ENCODE peak calls at places on chromosome 16, in six cellular contexts. X is colonic mucosa, V is cardiac muscle cell, F is Panc1, O is heart left ventricle, S is left ventricle myocardium inferior. B is an unnamed sample.

GRCh38 chr16:84593825-84594724 is 23.8 kb downstream of the COTL1 start:
- DNase-seq in F (no peak), V (no peak), S (no peak), O (peak), X (peak), B (no peak)

GRCh38 chr16:69127966-69128510 is 4.3 kb downstream of the CHTF8 start:
- DNase-seq in V (no peak), O (no peak), S (no peak), F (no peak), X (no peak), B (no peak)

GRCh38 chr16:51355195-51355594 is 204.1 kb upstream of the SALL1 start:
- DNase-seq in O (no peak), S (no peak), X (no peak), V (no peak), F (no peak), B (no peak)

GRCh38 chr16:84349852-84350565 is 18.3 kb upstream of the ATP2C2 start:
- DNase-seq in F (no peak), V (no peak), O (no peak), X (peak), S (no peak), B (no peak)

GRCh38 chr16:85220125-85220839 is 108.0 kb upstream of the CIBAR2 start:
- DNase-seq in V (no peak), S (peak), F (no peak), X (peak), O (peak), B (no peak)

GRCh38 chr16:13471036-13471435 is 448.9 kb upstream of the ERCC4 start:
- DNase-seq in S (no peak), F (no peak), V (peak), X (no peak), O (no peak), B (no peak)

GRCh38 chr16:84254080-84254479 is 14.3 kb upstream of the KCNG4 start:
- DNase-seq in F (no peak), X (no peak), V (no peak), S (no peak), O (no peak), B (no peak)

GRCh38 chr16:12503201-12503600 is 300.5 kb downstream of the CPPED1 start:
- DNase-seq in X (no peak), V (no peak), F (no peak), S (no peak), O (no peak), B (no peak)

GRCh38 chr16:4496305-4496704 is 20.1 kb downstream of the HMOX2 start:
- DNase-seq in F (no peak), X (no peak), V (no peak), S (no peak), O (no peak), B (no peak)

GRCh38 chr16:49469930-49470451 is 96.4 kb downstream of the C16orf78 start:
- DNase-seq in S (no peak), F (no peak), V (no peak), O (no peak), X (peak), B (no peak)

GRCh38 chr16:66357523-66357928 is 9.0 kb upstream of the CDH5 start:
- DNase-seq in X (peak), F (no peak), O (no peak), S (no peak), V (peak), B (peak)

GRCh38 chr16:80408014-80408413 is 132.8 kb upstream of the DYNLRB2 start:
- DNase-seq in X (no peak), O (no peak), S (no peak), V (no peak), F (no peak), B (no peak)

GRCh38 chr16:81808933-81809480 is 29.9 kb downstream of the PLCG2 start:
- DNase-seq in F (no peak), S (no peak), O (no peak), V (no peak), X (no peak), B (no peak)

GRCh38 chr16:50425044-50425443 is 56.3 kb upstream of the BRD7 start:
- DNase-seq in S (no peak), X (no peak), O (no peak), V (no peak), F (no peak), B (no peak)

GRCh38 chr16:11456741-11457140 is 111.5 kb downstream of the RMI2 start:
- DNase-seq in X (no peak), F (no peak), O (no peak), V (no peak), S (no peak), B (no peak)

GRCh38 chr16:57590654-57591085 is 37.8 kb upstream of the ADGRG1 start:
- DNase-seq in V (no peak), F (peak), S (no peak), X (no peak), O (no peak), B (no peak)

GRCh38 chr16:28879261-28879840 is 1.1 kb downstream of the ATP2A1 start:
- DNase-seq in O (no peak), V (no peak), S (no peak), X (peak), F (no peak), B (no peak)

GRCh38 chr16:88063201-88063773 is 112.1 kb downstream of the BANP start:
- DNase-seq in O (peak), X (no peak), V (no peak), S (peak), F (no peak), B (no peak)

GRCh38 chr16:84699712-84700517 is at the start of gene USP10:
- DNase-seq in F (no peak), S (peak), X (peak), V (peak), O (peak), B (no peak)

GRCh38 chr16:667780-668518 is at the start of gene RHOT2:
- DNase-seq in O (peak), F (no peak), S (peak), V (peak), X (peak), B (no peak)
- TF ChIP-seq CTCF in O (peak), F (peak), S (peak), V (peak), X (peak), B (peak)

DNA sequence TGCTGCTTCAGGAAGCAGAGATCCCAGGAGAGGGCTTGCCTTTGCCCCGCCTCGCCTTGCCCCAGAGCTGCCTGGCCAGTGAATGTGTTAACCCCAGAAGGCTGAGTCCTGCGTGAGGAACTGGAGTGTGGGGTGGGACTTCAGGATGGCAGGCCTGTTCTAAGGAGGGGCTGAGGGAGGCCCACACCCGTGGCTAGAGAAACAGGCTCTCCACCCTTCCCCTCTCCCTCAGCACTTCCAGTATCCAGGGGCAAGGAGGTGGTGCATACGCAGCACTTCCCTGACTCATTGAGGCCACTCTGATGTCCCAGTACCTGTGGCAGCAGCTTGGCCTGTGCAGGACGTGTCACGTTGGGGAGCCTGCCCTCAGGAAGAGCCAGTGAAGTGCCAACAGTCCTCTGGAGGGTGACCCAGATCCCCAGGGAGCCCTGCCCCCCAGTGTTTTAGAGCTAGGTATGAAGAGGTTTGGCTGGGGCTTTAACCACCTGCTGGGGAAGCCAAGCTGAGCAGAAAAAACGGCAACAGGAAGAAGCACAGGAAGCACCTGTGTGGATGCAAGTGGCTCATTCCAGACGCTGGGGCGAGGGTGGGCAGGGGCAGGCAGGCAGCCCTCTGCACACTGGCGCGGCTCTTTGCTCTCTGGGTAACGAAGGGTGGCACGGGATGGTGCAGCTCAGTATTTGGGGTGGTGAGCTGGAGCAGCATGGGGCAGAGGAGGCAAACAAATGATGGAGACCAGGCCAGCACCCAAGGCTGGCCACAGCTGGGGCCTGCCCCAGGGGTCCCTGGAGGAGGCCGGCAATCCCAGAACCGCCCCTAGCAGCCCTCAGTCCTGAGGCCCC is 14.7 kb upstream of the CTCF start:
- DNase-seq in X (peak), F (no peak), S (peak), V (no peak), O (no peak), B (no peak)
- H3K4me3 ChIP-seq in X (no peak), F (no peak), S (no peak), V (no peak), O (no peak), B (no peak)

DNA sequence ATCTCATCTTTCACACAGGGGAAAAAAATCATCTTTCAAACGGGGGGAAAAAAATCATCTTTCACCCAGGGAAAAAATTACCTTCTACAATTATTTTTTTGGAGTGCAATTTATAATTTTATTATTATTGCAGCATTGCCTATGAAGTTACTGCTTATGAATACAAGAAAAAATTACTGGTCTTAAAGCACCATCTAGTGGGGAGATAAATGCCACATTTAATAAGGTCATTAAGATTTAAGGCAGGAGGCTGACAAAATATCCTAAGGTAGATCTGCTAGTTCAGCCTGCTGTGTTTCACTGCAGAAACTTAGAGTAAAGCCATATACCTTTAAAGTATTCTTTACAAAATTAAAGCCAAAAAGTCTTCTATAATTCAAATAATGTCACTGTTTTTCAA is 13.7 kb downstream of the SHCBP1 start:
- DNase-seq in O (no peak), X (no peak), F (no peak), S (no peak), V (peak), B (peak)
- TF ChIP-seq CTCF in O (peak), X (peak), F (peak), S (peak), V (peak), B (peak)

GRCh38 chr16:67758006-67758405 is 38.9 kb upstream of the GFOD2 start:
- DNase-seq in X (no peak), V (no peak), S (no peak), O (no peak), F (no peak), B (no peak)

GRCh38 chr16:67748791-67749282 is 29.7 kb upstream of the GFOD2 start:
- DNase-seq in X (no peak), O (no peak), F (no peak), V (no peak), S (no peak), B (no peak)

GRCh38 chr16:67750466-67750865 is 31.4 kb upstream of the GFOD2 start:
- DNase-seq in S (no peak), X (no peak), F (no peak), O (no peak), V (no peak), B (no peak)

GRCh38 chr16:67749436-67750078 is 30.4 kb upstream of the GFOD2 start:
- DNase-seq in X (no peak), F (no peak), V (no peak), O (no peak), S (no peak), B (no peak)

GRCh38 chr16:67752641-67753040 is 33.5 kb upstream of the GFOD2 start:
- DNase-seq in O (no peak), V (no peak), S (no peak), X (no peak), F (no peak), B (no peak)
- H3K4me3 ChIP-seq in O (no peak), V (no peak), S (no peak), X (no peak), F (no peak), B (no peak)

GRCh38 chr16:25111403-25112166 is at the start of gene LCMT1:
- DNase-seq in X (peak), F (peak), O (peak), S (peak), V (peak), B (peak)
- TF ChIP-seq CTCF in X (no peak), F (no peak), O (no peak), S (peak), V (peak), B (no peak)

B was measured in epithelial cell of proximal tubule.